ENCODE peak calls at places on chromosomes 1 and 21, in seven cellular contexts. I, E, J, O, C, T and D are unnamed samples.

GRCh38 chr1:202230061-202230938 is 36.7 kb downstream of the LGR6 start:
- DNase-seq in I (no peak), E (no peak), J (no peak), O (no peak), C (no peak), T (no peak), D (no peak)

GRCh38 chr1:92441316-92442311 is 45.1 kb downstream of the GFI1 start:
- DNase-seq in I (no peak), E (no peak), J (no peak), O (peak; percentile 28), C (peak; percentile 85), T (no peak), D (no peak)

GRCh38 chr1:5490640-5491039 is 501.6 kb downstream of the NPHP4 start:
- DNase-seq in I (no peak), E (peak; percentile 6), J (peak; percentile 30), O (no peak), C (no peak), T (no peak), D (no peak)

GRCh38 chr1:9475061-9475627 is 64.1 kb upstream of the SLC25A33 start:
- DNase-seq in I (no peak), E (no peak), J (no peak), O (no peak), C (no peak), T (no peak), D (no peak)

GRCh38 chr1:28775121-28775942 is 36.6 kb upstream of the OPRD1 start:
- DNase-seq in I (no peak), E (peak; percentile 55), J (peak; percentile 88), O (no peak), C (peak; percentile 87), T (peak; percentile 77), D (no peak)

GRCh38 chr1:27519341-27520258 is 29.6 kb upstream of the WASF2 start:
- DNase-seq in I (peak; percentile 74), E (no peak), J (peak; percentile 64), O (no peak), C (no peak), T (no peak), D (no peak)

GRCh38 chr1:173275496-173275895 is 68.4 kb upstream of the TNFSF4 start:
- DNase-seq in I (no peak), E (no peak), J (no peak), O (no peak), C (no peak), T (no peak), D (no peak)

GRCh38 chr1:233326319-233326994 is 1.1 kb upstream of the MAP3K21 start:
- DNase-seq in I (no peak), E (peak; percentile 18), J (peak; percentile 42), O (no peak), C (no peak), T (no peak), D (no peak)

GRCh38 chr1:212728606-212729005 is 29.0 kb upstream of the BATF3 start:
- DNase-seq in I (no peak), E (no peak), J (no peak), O (no peak), C (no peak), T (no peak), D (no peak)

GRCh38 chr1:65389296-65389695 is 31.2 kb upstream of the LEPR start:
- DNase-seq in I (no peak), E (peak; percentile 36), J (no peak), O (no peak), C (no peak), T (no peak), D (no peak)

GRCh38 chr21:38472709-38473108 is 25.6 kb downstream of the ERG start:
- DNase-seq in I (no peak), E (no peak), J (no peak), O (no peak), C (no peak), T (no peak), D (no peak)

GRCh38 chr1:171817511-171818265 is 23.6 kb upstream of the DNM3 start:
- DNase-seq in I (no peak), E (peak; percentile 90), J (no peak), O (peak; percentile 50), C (no peak), T (no peak), D (no peak)

GRCh38 chr1:118136511-118136937 is 48.5 kb downstream of the SPAG17 start:
- DNase-seq in I (no peak), E (peak; percentile 73), J (peak; percentile 53), O (no peak), C (no peak), T (no peak), D (no peak)

GRCh38 chr1:164784960-164785359 is 226.0 kb downstream of the PBX1 start:
- DNase-seq in I (no peak), E (no peak), J (no peak), O (no peak), C (no peak), T (no peak), D (no peak)

GRCh38 chr1:21534674-21535378 is 25.6 kb downstream of the ALPL start:
- DNase-seq in I (peak; percentile 78), E (peak; percentile 61), J (no peak), O (peak; percentile 69), C (peak; percentile 70), T (peak; percentile 32), D (peak; percentile 61)

GRCh38 chr1:94236630-94237290 is 624 bp downstream of the ARHGAP29 start:
- DNase-seq in I (peak; percentile 61), E (peak; percentile 40), J (peak; percentile 58), O (no peak), C (peak; percentile 46), T (peak; percentile 38), D (peak; percentile 40)

GRCh38 chr1:213417846-213418245 is 366.8 kb downstream of the RPS6KC1 start:
- DNase-seq in I (no peak), E (no peak), J (no peak), O (no peak), C (no peak), T (no peak), D (no peak)

GRCh38 chr1:53330819-53331218 is 2.9 kb upstream of the LRP8 start:
- DNase-seq in I (no peak), E (no peak), J (peak; percentile 36), O (no peak), C (no peak), T (no peak), D (no peak)

GRCh38 chr21:26409735-26410134 is 163.4 kb downstream of the CYYR1 start:
- DNase-seq in I (no peak), E (no peak), J (no peak), O (no peak), C (no peak), T (no peak), D (peak; percentile 89)

GRCh38 chr1:109910123-109910962 is at the start of gene CSF1:
- DNase-seq in I (peak; percentile 72), E (peak; percentile 35), J (peak; percentile 83), O (peak; percentile 85), C (peak; percentile 84), T (peak; percentile 88), D (peak; percentile 58)

GRCh38 chr1:28577738-28578536 is 14.1 kb upstream of the RAB42 start:
- DNase-seq in I (no peak), E (no peak), J (no peak), O (peak; percentile 46), C (no peak), T (no peak), D (peak; percentile 28)

GRCh38 chr1:43266881-43267280 is 2.9 kb upstream of the TMEM125 start:
- DNase-seq in I (no peak), E (no peak), J (no peak), O (no peak), C (no peak), T (no peak), D (no peak)
- H3K27me3 ChIP-seq in I (no peaks in the 10 kb centered on the region), E (no peaks in the 10 kb centered on the region), J (no peaks in the 10 kb centered on the region), O (peaks cover 29% of the 10 kb centered on the region), C (no peaks in the 10 kb centered on the region), T (peaks cover 8% of the 10 kb centered on the region), D (no peaks in the 10 kb centered on the region)

GRCh38 chr1:239999170-239999569 is 92.5 kb upstream of the FMN2 start:
- DNase-seq in I (no peak), E (no peak), J (no peak), O (no peak), C (no peak), T (no peak), D (no peak)

GRCh38 chr1:239998312-239998649 is 93.4 kb upstream of the FMN2 start:
- DNase-seq in I (no peak), E (no peak), J (no peak), O (no peak), C (no peak), T (no peak), D (no peak)

GRCh38 chr1:239995281-239995680 is 96.4 kb upstream of the FMN2 start:
- DNase-seq in I (no peak), E (no peak), J (no peak), O (no peak), C (no peak), T (no peak), D (no peak)

GRCh38 chr1:239997515-239998311 is 94.0 kb upstream of the FMN2 start:
- DNase-seq in I (peak; percentile 59), E (no peak), J (no peak), O (no peak), C (no peak), T (no peak), D (peak; percentile 76)

GRCh38 chr1:239997160-239997514 is 94.5 kb upstream of the FMN2 start:
- DNase-seq in I (no peak), E (no peak), J (no peak), O (no peak), C (no peak), T (no peak), D (no peak)
- H3K27me3 ChIP-seq in I (peaks cover 57% of the 10 kb centered on the region), E (peaks cover 22% of the 10 kb centered on the region), J (no peaks in the 10 kb centered on the region), O (no peaks in the 10 kb centered on the region), C (peaks cover 30% of the 10 kb centered on the region), T (peaks cover 89% of the 10 kb centered on the region), D (no peaks in the 10 kb centered on the region)

GRCh38 chr1:247060771-247061170 is 17.8 kb downstream of the ZNF670 start:
- DNase-seq in I (no peak), E (no peak), J (no peak), O (no peak), C (no peak), T (no peak), D (no peak)

GRCh38 chr1:247064309-247064708 is 14.3 kb downstream of the ZNF670 start:
- DNase-seq in I (no peak), E (no peak), J (no peak), O (no peak), C (no peak), T (no peak), D (no peak)
- H3K27me3 ChIP-seq in I (no peaks in the 10 kb centered on the region), E (no peaks in the 10 kb centered on the region), J (no peaks in the 10 kb centered on the region), O (no peaks in the 10 kb centered on the region), C (no peaks in the 10 kb centered on the region), T (no peaks in the 10 kb centered on the region), D (no peaks in the 10 kb centered on the region)

GRCh38 chr1:161736332-161736969 is 13.1 kb upstream of the DUSP12 start:
- DNase-seq in I (no peak), E (peak; percentile 70), J (no peak), O (no peak), C (no peak), T (no peak), D (no peak)

GRCh38 chr1:161738627-161739287 is 10.8 kb upstream of the DUSP12 start:
- DNase-seq in I (peak; percentile 49), E (peak; percentile 76), J (peak; percentile 82), O (peak; percentile 88), C (peak; percentile 30), T (peak; percentile 22), D (no peak)

GRCh38 chr1:161735837-161736236 is 13.7 kb upstream of the DUSP12 start:
- DNase-seq in I (no peak), E (no peak), J (no peak), O (no peak), C (no peak), T (no peak), D (no peak)

GRCh38 chr1:161739865-161740566 is 9.6 kb upstream of the DUSP12 start:
- DNase-seq in I (no peak), E (no peak), J (peak; percentile 72), O (no peak), C (no peak), T (peak; percentile 12), D (no peak)

GRCh38 chr1:161737625-161738024 is 12.0 kb upstream of the DUSP12 start:
- DNase-seq in I (no peak), E (no peak), J (no peak), O (no peak), C (no peak), T (no peak), D (no peak)
- H3K27me3 ChIP-seq in I (peaks cover 1% of the 10 kb centered on the region), E (no peaks in the 10 kb centered on the region), J (no peaks in the 10 kb centered on the region), O (no peaks in the 10 kb centered on the region), C (no peaks in the 10 kb centered on the region), T (no peaks in the 10 kb centered on the region), D (no peaks in the 10 kb centered on the region)